ENCODE peak calls at places on chromosomes 1 and 21, in ten cellular contexts. H, Z, L, K, P, I, F, O, E and N are unnamed samples.

GRCh38 chr1:53093778-53094532 is 31.9 kb downstream of the PODN start:
- DNase-seq in E (no peak), K (no peak), P (no peak), H (no peak), I (no peak), L (no peak), F (no peak), Z (no peak), O (no peak), N (no peak)

GRCh38 chr1:201495447-201496295 is 11.3 kb downstream of the CSRP1 start:
- DNase-seq in F (no peak), H (peak), L (no peak), K (peak), Z (no peak), P (peak), E (peak), I (no peak), O (no peak), N (peak)

GRCh38 chr1:78565393-78565792 is 54.9 kb upstream of the IFI44L start:
- DNase-seq in F (no peak), L (no peak), Z (no peak), H (no peak), O (no peak), P (no peak), K (no peak), E (no peak), I (no peak), N (no peak)

GRCh38 chr1:51663721-51664120 is 46.8 kb downstream of the OSBPL9 start:
- DNase-seq in E (no peak), Z (no peak), O (no peak), P (no peak), H (no peak), I (no peak), L (no peak), F (no peak), K (no peak), N (no peak)

GRCh38 chr1:1614204-1614953 is 921 bp upstream of the MIB2 start:
- DNase-seq in P (no peak), I (peak), K (peak), H (peak), F (peak), E (peak), Z (peak), O (no peak), L (peak), N (no peak)

GRCh38 chr1:200524092-200524491 is 96.5 kb downstream of the KIF14 start:
- DNase-seq in Z (no peak), H (no peak), O (peak), P (no peak), K (no peak), L (no peak), I (no peak), F (no peak), E (no peak), N (no peak)

GRCh38 chr1:171909711-171910110 is 68.4 kb downstream of the DNM3 start:
- DNase-seq in Z (no peak), E (no peak), P (no peak), I (no peak), F (no peak), O (no peak), L (no peak), K (no peak), H (no peak), N (no peak)

GRCh38 chr1:208420021-208420420 is 175.8 kb upstream of the PLXNA2 start:
- DNase-seq in O (no peak), E (no peak), I (no peak), K (no peak), P (no peak), F (no peak), H (no peak), Z (no peak), L (no peak), N (no peak)

GRCh38 chr1:247172956-247173355 is 1.1 kb upstream of the ZNF124 start:
- DNase-seq in H (no peak), O (no peak), L (no peak), F (peak), P (no peak), K (no peak), E (no peak), Z (no peak), I (no peak), N (no peak)

GRCh38 chr1:204991342-204991844 is 51.6 kb upstream of the CNTN2 start:
- DNase-seq in I (no peak), F (no peak), E (no peak), O (peak), L (no peak), Z (no peak), H (no peak), K (no peak), P (no peak), N (no peak)

GRCh38 chr1:43388021-43388575 is 1.5 kb downstream of the MED8 start:
- DNase-seq in P (no peak), I (no peak), K (no peak), L (no peak), E (no peak), H (no peak), O (no peak), Z (peak), F (no peak), N (no peak)

GRCh38 chr1:79714664-79715063 is 708.1 kb upstream of the ADGRL4 start:
- DNase-seq in P (no peak), H (no peak), K (no peak), Z (no peak), L (no peak), I (no peak), O (no peak), E (no peak), F (no peak), N (no peak)

GRCh38 chr1:171948491-171948890 is 107.2 kb downstream of the DNM3 start:
- DNase-seq in H (no peak), O (no peak), E (no peak), Z (peak), L (no peak), F (no peak), P (peak), I (no peak), K (no peak), N (no peak)

GRCh38 chr1:44894591-44894990 is 51.5 kb upstream of the PTCH2 start:
- DNase-seq in F (no peak), H (no peak), Z (peak), K (no peak), L (no peak), I (no peak), O (no peak), E (no peak), P (no peak), N (no peak)

GRCh38 chr1:53860967-53861411 is 22.9 kb upstream of the NDC1 start:
- DNase-seq in O (peak), F (peak), H (no peak), L (peak), E (no peak), Z (peak), I (no peak), K (peak), P (peak), N (peak)

GRCh38 chr21:42553435-42553834 is 39.8 kb downstream of the SLC37A1 start:
- DNase-seq in Z (no peak), E (peak), P (no peak), L (no peak), H (no peak), O (no peak), I (no peak), K (no peak), F (no peak), N (no peak)